ENCODE peak calls at places on chromosome 4, in seven cellular contexts. G is mucosa of descending colon, C is pancreas, S is brain microvascular endothelial cell, M is astrocyte of the spinal cord, X is neural crest cell, U is HCT116. H is an unnamed sample.
A peak's percentile ranks its signal among the peaks of the same experiment; 100 is the strongest.

GRCh38 chr4:681736-682451 is 7.1 kb downstream of the SLC49A3 start:
- DNase-seq in C (no peak), S (no peak), G (peak; percentile 87), X (no peak), M (no peak), U (no peak), H (no peak)

GRCh38 chr4:149555146-149555545 is 260.5 kb downstream of the IQCM start:
- DNase-seq in S (peak; percentile 1), M (peak; percentile 13), U (no peak), G (no peak), C (no peak), X (no peak), H (no peak)

GRCh38 chr4:38114435-38114834 is 154.2 kb downstream of the PTTG2 start:
- DNase-seq in C (no peak), X (no peak), U (no peak), G (no peak), S (no peak), M (no peak), H (no peak)

GRCh38 chr4:162497564-162498167 is 333.9 kb upstream of the FSTL5 start:
- DNase-seq in X (no peak), M (peak; percentile 48), C (no peak), U (peak; percentile 15), S (peak; percentile 5), G (no peak), H (no peak)

GRCh38 chr4:185657191-185657590 is 121.9 kb upstream of the PDLIM3 start:
- DNase-seq in C (no peak), S (no peak), G (no peak), M (no peak), X (no peak), U (no peak), H (no peak)

GRCh38 chr4:82782626-82783025 is 16.0 kb downstream of the SCD5 start:
- DNase-seq in U (no peak), C (no peak), G (no peak), S (no peak), X (no peak), M (no peak), H (no peak)

GRCh38 chr4:7721984-7722551 is 217.6 kb downstream of the AFAP1 start:
- DNase-seq in M (no peak), S (peak; percentile 9), U (no peak), C (no peak), X (no peak), G (no peak), H (no peak)

GRCh38 chr4:187209921-187210613 is 486.4 kb upstream of the FAT1 start:
- DNase-seq in X (no peak), G (no peak), U (no peak), M (peak; percentile 88), C (no peak), S (peak; percentile 69), H (no peak)

GRCh38 chr4:73870778-73871177 is 1.6 kb downstream of the CXCL1 start:
- DNase-seq in S (no peak), C (no peak), X (no peak), M (no peak), G (no peak), U (no peak), H (no peak)

GRCh38 chr4:101418466-101418865 is 71.1 kb upstream of the PPP3CA start:
- DNase-seq in G (no peak), S (no peak), M (no peak), C (no peak), U (no peak), X (no peak), H (no peak)

GRCh38 chr4:141142423-141142822 is 9.2 kb upstream of the RNF150 start:
- DNase-seq in S (no peak), X (no peak), G (no peak), U (no peak), C (no peak), M (no peak), H (no peak)

GRCh38 chr4:164614999-164615398 is 138.9 kb upstream of the SMIM31 start:
- DNase-seq in X (no peak), C (no peak), U (no peak), M (peak; percentile 3), S (no peak), G (no peak), H (no peak)

GRCh38 chr4:84237008-84237407 is 262.1 kb downstream of the NKX6-1 start:
- DNase-seq in S (no peak), M (no peak), U (no peak), G (no peak), X (no peak), C (no peak), H (no peak)

GRCh38 chr4:55524844-55525571 is 21.7 kb downstream of the CLOCK start:
- DNase-seq in G (no peak), U (no peak), X (no peak), C (no peak), M (peak; percentile 38), S (no peak), H (no peak)

GRCh38 chr4:122842984-122843531 is 16.4 kb downstream of the FGF2 start:
- DNase-seq in G (no peak), C (no peak), M (no peak), U (no peak), X (no peak), S (no peak), H (no peak)

GRCh38 chr4:73721419-73721818 is 18.9 kb upstream of the CXCL8 start:
- DNase-seq in S (peak; percentile 44), U (no peak), G (no peak), C (no peak), M (peak; percentile 54), X (no peak), H (no peak)

GRCh38 chr4:103778221-103778620 is 58.4 kb upstream of the TACR3 start:
- DNase-seq in C (no peak), X (no peak), G (no peak), S (no peak), M (no peak), U (no peak), H (no peak)

GRCh38 chr4:5712517-5712916 is 1.5 kb downstream of the EVC start:
- DNase-seq in C (no peak), M (peak; percentile 75), S (peak; percentile 90), X (no peak), G (no peak), U (no peak), H (no peak)

GRCh38 chr4:145098675-145099037 is 545 bp downstream of the ABCE1 start:
- DNase-seq in S (peak; percentile 52), X (no peak), M (peak; percentile 64), G (no peak), C (no peak), U (peak; percentile 23), H (no peak)

GRCh38 chr4:7656244-7656800 is 221.6 kb upstream of the PSAPL1 start:
- DNase-seq in S (no peak), G (peak; percentile 35), M (no peak), X (no peak), C (no peak), U (no peak), H (peak; percentile 76)

GRCh38 chr4:74932832-74933561 is at the start of gene PARM1:
- DNase-seq in G (peak; percentile 95), S (peak; percentile 82), X (peak; percentile 85), M (peak; percentile 76), U (peak; percentile 81), C (peak; percentile 92), H (peak; percentile 95)
- TF ChIP-seq CTCF in G (peak; percentile 55), S (peak; percentile 82), X (peak; percentile 77), M (peak; percentile 74), U (peak; percentile 84), C (peak; percentile 44), H (peak; percentile 84)

GRCh38 chr4:108607426-108607825 is 12.9 kb upstream of the RPL34 start:
- DNase-seq in G (no peak), C (no peak), S (no peak), M (no peak), X (no peak), U (no peak), H (no peak)

DNA sequence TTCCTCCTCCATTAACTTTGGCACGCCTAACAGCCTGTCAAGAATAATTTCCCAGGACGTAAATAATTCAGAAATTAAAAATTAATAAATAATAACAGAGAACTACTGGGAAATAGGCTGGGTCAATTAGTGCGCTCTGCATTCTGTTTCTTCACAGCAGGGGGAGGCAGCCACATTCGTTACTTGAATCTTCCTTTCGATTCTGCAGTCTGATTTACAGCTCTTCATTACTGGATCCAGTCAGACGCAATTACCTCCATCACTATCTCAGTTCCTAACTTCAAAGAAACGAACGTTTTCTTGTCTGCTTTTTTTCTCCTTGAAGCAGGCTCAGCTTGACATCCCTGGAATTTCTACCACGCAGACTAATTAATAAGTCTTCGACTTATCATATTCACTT is 9.0 kb upstream of the RPL34 start:
- DNase-seq in C (no peak), S (no peak), U (no peak), G (no peak), X (no peak), M (no peak), H (no peak)
- TF ChIP-seq CTCF in C (no peak), S (peak; percentile 46), U (no peak), G (no peak), X (peak; percentile 34), M (peak; percentile 13), H (no peak)

GRCh38 chr4:40193018-40193571 is 3.7 kb upstream of the RHOH start:
- DNase-seq in S (no peak), G (no peak), X (no peak), C (no peak), U (no peak), M (no peak), H (no peak)
- TF ChIP-seq CTCF in S (no peak), G (no peak), X (no peak), C (no peak), U (no peak), M (no peak), H (no peak)

DNA sequence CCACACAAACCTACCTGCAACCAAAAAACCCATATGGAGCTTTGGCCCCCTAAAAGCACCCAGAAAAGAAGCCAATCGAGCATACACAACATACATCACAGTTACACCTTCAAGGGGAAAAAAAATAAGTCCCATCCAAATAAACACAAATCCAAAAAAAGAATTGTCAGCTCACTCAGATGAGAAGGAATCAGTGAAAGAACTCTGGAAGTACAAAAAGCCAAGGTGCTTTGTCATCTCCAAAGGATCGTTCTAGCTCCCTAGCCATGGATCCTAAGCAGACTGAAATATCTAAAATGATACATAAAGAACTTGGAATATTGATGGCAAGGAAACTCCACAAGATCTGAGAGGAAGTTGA is 119.2 kb downstream of the NEK1 start:
- DNase-seq in M (no peak), C (no peak), S (no peak), G (no peak), U (no peak), X (no peak), H (no peak)
- TF ChIP-seq CTCF in M (no peak), C (no peak), S (no peak), G (no peak), U (no peak), X (no peak), H (peak; percentile 46)

GRCh38 chr4:108492816-108493595 is 127.4 kb upstream of the RPL34 start:
- DNase-seq in G (no peak), X (peak; percentile 25), S (peak; percentile 23), C (no peak), M (peak; percentile 10), U (peak; percentile 21), H (no peak)
- TF ChIP-seq CTCF in G (no peak), X (peak; percentile 61), S (peak; percentile 81), C (no peak), M (peak; percentile 65), U (peak; percentile 75), H (peak; percentile 78)

GRCh38 chr4:151408630-151409469 is at the start of gene FHIP1A:
- DNase-seq in X (peak; percentile 48), M (peak; percentile 73), G (peak; percentile 94), C (peak; percentile 92), U (peak; percentile 93), S (peak; percentile 57), H (peak; percentile 90)
- TF ChIP-seq CTCF in X (peak; percentile 35), M (peak; percentile 16), G (no peak), C (no peak), U (peak; percentile 1), S (peak; percentile 39), H (peak; percentile 50)

H was measured in chondrocyte.